ENCODE peak calls at places on chromosome 3, in seven cellular contexts. One of them, this sample, is unnamed.

GRCh38 chr3:188869628-188870027 is 302.1 kb upstream of the TPRG1 start:
- DNase-seq in ovary: no peak
- DNase-seq in hepatocyte: no peak
- DNase-seq in BJ: no peak
- DNase-seq in choroid plexus epithelial cell: peak; percentile 15
- DNase-seq in GM23338: no peak
- DNase-seq in cardiac fibroblast: no peak
- DNase-seq in this sample: peak; percentile 26

GRCh38 chr3:181052256-181052655 is 62.7 kb upstream of the DNAJC19 start:
- DNase-seq in BJ: no peak
- DNase-seq in hepatocyte: no peak
- DNase-seq in GM23338: no peak
- DNase-seq in cardiac fibroblast: no peak
- DNase-seq in choroid plexus epithelial cell: peak; percentile 26
- DNase-seq in ovary: no peak
- DNase-seq in this sample: peak; percentile 18

GRCh38 chr3:56899851-56900250 is 98.1 kb upstream of the ARHGEF3 start:
- DNase-seq in ovary: no peak
- DNase-seq in GM23338: no peak
- DNase-seq in cardiac fibroblast: no peak
- DNase-seq in BJ: no peak
- DNase-seq in choroid plexus epithelial cell: no peak
- DNase-seq in hepatocyte: no peak
- DNase-seq in this sample: no peak

GRCh38 chr3:2579206-2579605 is 480.5 kb downstream of the CNTN4 start:
- DNase-seq in GM23338: no peak
- DNase-seq in cardiac fibroblast: no peak
- DNase-seq in BJ: no peak
- DNase-seq in choroid plexus epithelial cell: no peak
- DNase-seq in hepatocyte: no peak
- DNase-seq in ovary: no peak
- DNase-seq in this sample: no peak

GRCh38 chr3:64023861-64024223 is 548 bp upstream of the PSMD6 start:
- DNase-seq in choroid plexus epithelial cell: peak; percentile 34
- DNase-seq in GM23338: no peak
- DNase-seq in cardiac fibroblast: no peak
- DNase-seq in hepatocyte: no peak
- DNase-seq in ovary: no peak
- DNase-seq in BJ: no peak
- DNase-seq in this sample: no peak

GRCh38 chr3:107307205-107307604 is 70.0 kb upstream of the CCDC54 start:
- DNase-seq in hepatocyte: no peak
- DNase-seq in choroid plexus epithelial cell: no peak
- DNase-seq in ovary: no peak
- DNase-seq in GM23338: no peak
- DNase-seq in cardiac fibroblast: no peak
- DNase-seq in BJ: no peak
- DNase-seq in this sample: no peak

GRCh38 chr3:132268956-132269355 is 48.3 kb upstream of the ACP3 start:
- DNase-seq in cardiac fibroblast: peak; percentile 60
- DNase-seq in choroid plexus epithelial cell: peak; percentile 78
- DNase-seq in hepatocyte: peak; percentile 26
- DNase-seq in BJ: no peak
- DNase-seq in GM23338: peak; percentile 84
- DNase-seq in ovary: no peak
- DNase-seq in this sample: peak; percentile 35

GRCh38 chr3:106036706-106037105 is 167.9 kb upstream of the CBLB start:
- DNase-seq in cardiac fibroblast: no peak
- DNase-seq in hepatocyte: no peak
- DNase-seq in GM23338: no peak
- DNase-seq in choroid plexus epithelial cell: no peak
- DNase-seq in ovary: no peak
- DNase-seq in BJ: no peak
- DNase-seq in this sample: no peak

GRCh38 chr3:128068156-128068620 is 16.0 kb downstream of the SEC61A1 start:
- DNase-seq in choroid plexus epithelial cell: peak; percentile 76
- DNase-seq in hepatocyte: peak; percentile 55
- DNase-seq in GM23338: peak; percentile 79
- DNase-seq in cardiac fibroblast: peak; percentile 65
- DNase-seq in ovary: no peak
- DNase-seq in BJ: no peak
- DNase-seq in this sample: peak; percentile 50

GRCh38 chr3:77513541-77513940 is 473.6 kb downstream of the ROBO2 start:
- DNase-seq in BJ: peak; percentile 55
- DNase-seq in ovary: no peak
- DNase-seq in choroid plexus epithelial cell: no peak
- DNase-seq in GM23338: no peak
- DNase-seq in hepatocyte: no peak
- DNase-seq in cardiac fibroblast: no peak
- DNase-seq in this sample: no peak

GRCh38 chr3:120167488-120167887 is 73.2 kb upstream of the GSK3B start:
- DNase-seq in GM23338: no peak
- DNase-seq in cardiac fibroblast: no peak
- DNase-seq in ovary: no peak
- DNase-seq in BJ: no peak
- DNase-seq in hepatocyte: no peak
- DNase-seq in choroid plexus epithelial cell: no peak
- DNase-seq in this sample: no peak

GRCh38 chr3:141414141-141414689 is 45.9 kb downstream of the ZBTB38 start:
- DNase-seq in BJ: no peak
- DNase-seq in GM23338: no peak
- DNase-seq in hepatocyte: no peak
- DNase-seq in cardiac fibroblast: peak; percentile 40
- DNase-seq in ovary: no peak
- DNase-seq in choroid plexus epithelial cell: peak; percentile 53
- DNase-seq in this sample: peak; percentile 66

GRCh38 chr3:191019855-191020254 is 157.4 kb upstream of the GMNC start:
- DNase-seq in GM23338: no peak
- DNase-seq in choroid plexus epithelial cell: no peak
- DNase-seq in hepatocyte: no peak
- DNase-seq in ovary: no peak
- DNase-seq in BJ: no peak
- DNase-seq in cardiac fibroblast: no peak
- DNase-seq in this sample: no peak

GRCh38 chr3:113685956-113686721 is 10.3 kb downstream of the USF3 start:
- DNase-seq in hepatocyte: peak; percentile 28
- DNase-seq in cardiac fibroblast: peak; percentile 77
- DNase-seq in BJ: no peak
- DNase-seq in GM23338: peak; percentile 64
- DNase-seq in ovary: no peak
- DNase-seq in choroid plexus epithelial cell: peak; percentile 86
- DNase-seq in this sample: peak; percentile 26

DNA sequence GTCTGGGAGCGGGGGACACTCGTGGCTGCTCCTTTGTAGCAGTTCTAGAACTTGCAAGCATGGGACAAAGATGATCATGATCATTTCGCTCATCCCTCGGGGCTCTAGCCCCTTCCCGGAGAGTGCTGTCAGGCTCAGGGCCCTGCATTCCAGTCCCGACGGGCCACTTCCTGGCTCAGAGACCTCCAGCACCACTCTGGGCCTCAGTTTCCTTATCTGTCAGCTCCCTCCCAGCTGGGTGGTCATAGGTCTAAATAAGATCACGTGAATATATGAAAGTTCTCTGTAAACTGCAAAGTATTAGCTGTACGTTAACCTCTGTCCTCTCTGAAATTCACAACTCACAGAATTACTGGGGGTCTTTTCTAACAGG is 52.8 kb upstream of the SLC6A11 start:
- DNase-seq in BJ: no peak
- DNase-seq in hepatocyte: no peak
- DNase-seq in cardiac fibroblast: no peak
- DNase-seq in choroid plexus epithelial cell: no peak
- DNase-seq in GM23338: no peak
- DNase-seq in ovary: no peak
- DNase-seq in this sample: no peak
- H3K4me3 ChIP-seq in BJ: no peak overlapping the region
- H3K4me3 ChIP-seq in hepatocyte: no peak overlapping the region
- H3K4me3 ChIP-seq in cardiac fibroblast: no peak overlapping the region
- H3K4me3 ChIP-seq in choroid plexus epithelial cell: no peak overlapping the region
- H3K4me3 ChIP-seq in GM23338: no peak overlapping the region
- H3K4me3 ChIP-seq in ovary: no peak overlapping the region
- H3K4me3 ChIP-seq in this sample: no peak overlapping the region

GRCh38 chr3:15983693-15984092 is 185.9 kb upstream of the ANKRD28 start:
- DNase-seq in BJ: no peak
- DNase-seq in GM23338: no peak
- DNase-seq in choroid plexus epithelial cell: no peak
- DNase-seq in hepatocyte: no peak
- DNase-seq in cardiac fibroblast: no peak
- DNase-seq in ovary: no peak
- DNase-seq in this sample: no peak

GRCh38 chr3:15989419-15989818 is 185.1 kb upstream of the GALNT15 start:
- DNase-seq in BJ: no peak
- DNase-seq in cardiac fibroblast: peak; percentile 6
- DNase-seq in ovary: no peak
- DNase-seq in GM23338: peak; percentile 19
- DNase-seq in choroid plexus epithelial cell: peak; percentile 48
- DNase-seq in hepatocyte: no peak
- DNase-seq in this sample: no peak
- TF ChIP-seq CTCF in BJ: peak; percentile 42
- TF ChIP-seq CTCF in cardiac fibroblast: peak; percentile 48
- TF ChIP-seq CTCF in ovary: no peak
- TF ChIP-seq CTCF in GM23338: peak; percentile 43
- TF ChIP-seq CTCF in choroid plexus epithelial cell: peak; percentile 58
- TF ChIP-seq CTCF in hepatocyte: no peak
- TF ChIP-seq CTCF in this sample: peak; percentile 42

GRCh38 chr3:99635348-99635747 is 3.0 kb upstream of the COL8A1 start:
- DNase-seq in GM23338: no peak
- DNase-seq in BJ: no peak
- DNase-seq in ovary: no peak
- DNase-seq in choroid plexus epithelial cell: no peak
- DNase-seq in hepatocyte: no peak
- DNase-seq in cardiac fibroblast: no peak
- DNase-seq in this sample: no peak

GRCh38 chr3:99638244-99638948 is at the start of gene COL8A1:
- DNase-seq in ovary: peak; percentile 62
- DNase-seq in hepatocyte: no peak
- DNase-seq in choroid plexus epithelial cell: peak; percentile 89
- DNase-seq in cardiac fibroblast: peak; percentile 77
- DNase-seq in GM23338: peak; percentile 77
- DNase-seq in BJ: no peak
- DNase-seq in this sample: peak; percentile 90

GRCh38 chr3:99637041-99637380 is 1.4 kb upstream of the COL8A1 start:
- DNase-seq in GM23338: peak; percentile 76
- DNase-seq in choroid plexus epithelial cell: peak; percentile 87
- DNase-seq in ovary: no peak
- DNase-seq in cardiac fibroblast: peak; percentile 44
- DNase-seq in BJ: no peak
- DNase-seq in hepatocyte: no peak
- DNase-seq in this sample: no peak

GRCh38 chr3:99639579-99639978 is 1.2 kb downstream of the COL8A1 start:
- DNase-seq in cardiac fibroblast: peak; percentile 48
- DNase-seq in BJ: no peak
- DNase-seq in choroid plexus epithelial cell: peak; percentile 68
- DNase-seq in hepatocyte: no peak
- DNase-seq in ovary: no peak
- DNase-seq in GM23338: no peak
- DNase-seq in this sample: no peak

DNA sequence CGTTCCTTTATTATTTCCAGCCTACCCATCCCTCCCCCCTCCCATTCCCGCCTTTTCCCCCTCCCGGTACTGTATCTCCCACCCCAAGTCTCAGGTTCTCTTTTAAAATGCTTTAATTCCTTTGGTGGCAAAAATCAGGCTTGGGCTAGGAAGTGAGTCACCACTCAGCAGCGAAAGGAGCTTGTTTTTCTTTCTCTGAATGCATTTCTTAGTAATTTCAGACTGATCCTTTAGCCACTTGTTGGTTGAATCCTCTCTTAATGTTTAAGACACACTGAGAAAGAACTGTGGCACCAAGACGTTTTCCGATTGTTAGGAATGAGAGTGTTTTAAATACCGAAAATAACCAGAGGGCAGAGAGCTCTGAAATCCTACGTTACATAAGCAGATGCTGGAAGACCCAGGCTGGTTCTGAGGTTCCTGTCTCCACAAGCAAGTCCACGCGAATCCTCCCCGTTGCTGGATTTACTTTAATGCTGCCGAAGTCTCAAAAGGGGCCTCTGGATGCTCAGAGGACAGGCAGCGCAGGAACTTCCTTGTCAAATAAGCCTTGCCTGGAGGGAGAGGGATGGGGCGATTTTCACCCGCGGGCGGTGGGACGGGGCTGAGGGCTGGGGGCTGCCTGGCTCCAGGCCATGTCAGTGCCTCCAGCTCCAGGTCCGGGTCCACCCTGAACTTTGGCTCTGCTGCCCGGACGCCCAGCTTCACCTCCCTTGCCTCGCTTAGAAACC is 848 bp upstream of the COL8A1 start:
- DNase-seq in GM23338: peak; percentile 36
- DNase-seq in hepatocyte: no peak
- DNase-seq in cardiac fibroblast: peak; percentile 62
- DNase-seq in choroid plexus epithelial cell: peak; percentile 89
- DNase-seq in BJ: peak; percentile 50
- DNase-seq in ovary: peak; percentile 51
- DNase-seq in this sample: peak; percentile 93
- H3K4me3 ChIP-seq in GM23338: peak overlapping the region; percentile 68
- H3K4me3 ChIP-seq in hepatocyte: peak overlapping the region; percentile 4
- H3K4me3 ChIP-seq in cardiac fibroblast: peak overlapping the region; percentile 68
- H3K4me3 ChIP-seq in choroid plexus epithelial cell: peak overlapping the region; percentile 88
- H3K4me3 ChIP-seq in BJ: peak overlapping the region; percentile 57
- H3K4me3 ChIP-seq in ovary: peak overlapping the region; percentile 63
- H3K4me3 ChIP-seq in this sample: peak overlapping the region; percentile 75

GRCh38 chr3:37590328-37591079 is 271.2 kb upstream of the CTDSPL start:
- DNase-seq in ovary: peak; percentile 48
- DNase-seq in choroid plexus epithelial cell: no peak
- DNase-seq in GM23338: no peak
- DNase-seq in BJ: no peak
- DNase-seq in hepatocyte: no peak
- DNase-seq in cardiac fibroblast: peak; percentile 35
- DNase-seq in this sample: no peak

GRCh38 chr3:37586280-37586679 is 275.4 kb upstream of the CTDSPL start:
- DNase-seq in hepatocyte: no peak
- DNase-seq in ovary: no peak
- DNase-seq in cardiac fibroblast: no peak
- DNase-seq in choroid plexus epithelial cell: no peak
- DNase-seq in GM23338: no peak
- DNase-seq in BJ: no peak
- DNase-seq in this sample: no peak

GRCh38 chr3:37592328-37592727 is 269.4 kb upstream of the CTDSPL start:
- DNase-seq in hepatocyte: no peak
- DNase-seq in cardiac fibroblast: no peak
- DNase-seq in GM23338: no peak
- DNase-seq in BJ: no peak
- DNase-seq in choroid plexus epithelial cell: no peak
- DNase-seq in ovary: no peak
- DNase-seq in this sample: no peak

GRCh38 chr3:37591130-37591865 is 270.4 kb upstream of the CTDSPL start:
- DNase-seq in choroid plexus epithelial cell: no peak
- DNase-seq in ovary: peak; percentile 54
- DNase-seq in BJ: no peak
- DNase-seq in cardiac fibroblast: peak; percentile 19
- DNase-seq in GM23338: no peak
- DNase-seq in hepatocyte: no peak
- DNase-seq in this sample: no peak

DNA sequence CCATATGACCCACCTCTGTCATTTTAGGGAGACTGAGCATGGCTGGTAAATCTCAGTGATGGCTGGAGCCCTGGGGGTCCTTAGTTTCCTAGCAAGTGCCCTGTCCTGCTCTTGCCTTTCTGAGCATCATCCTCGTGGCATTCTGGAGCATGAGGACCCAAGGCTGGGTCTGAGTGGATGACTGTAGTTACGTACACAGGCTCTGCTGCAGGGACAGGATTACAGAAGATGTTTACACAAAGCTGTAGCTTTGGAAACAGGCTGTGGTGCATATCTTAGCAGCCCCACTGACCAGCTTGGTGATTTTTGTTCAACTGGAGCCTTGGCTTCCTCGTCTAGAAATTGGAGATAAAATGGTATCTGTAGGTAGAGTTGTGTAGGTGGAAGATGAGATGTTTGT is 272.9 kb upstream of the CTDSPL start:
- DNase-seq in hepatocyte: no peak
- DNase-seq in GM23338: no peak
- DNase-seq in ovary: no peak
- DNase-seq in BJ: no peak
- DNase-seq in choroid plexus epithelial cell: no peak
- DNase-seq in cardiac fibroblast: no peak
- DNase-seq in this sample: no peak
- TF ChIP-seq CTCF in hepatocyte: no peak
- TF ChIP-seq CTCF in GM23338: no peak
- TF ChIP-seq CTCF in ovary: no peak
- TF ChIP-seq CTCF in BJ: no peak
- TF ChIP-seq CTCF in choroid plexus epithelial cell: no peak
- TF ChIP-seq CTCF in cardiac fibroblast: no peak
- TF ChIP-seq CTCF in this sample: no peak